ENCODE peak calls at places on chromosomes 12 and 14, in six cellular contexts. B is CD8-positive, alpha-beta T cell; N is T-helper 17 cell; T is fibroblast of lung; Y is HEK293T; S is EH. X is an unnamed sample.

GRCh38 chr14:31420013-31420318 is 384 bp downstream of the HEATR5A start:
- DNase-seq in T (no peak), B (peak), S (no peak), Y (peak), N (peak), X (no peak)

GRCh38 chr12:122894173-122895121 is 1.5 kb downstream of the VPS37B start:
- DNase-seq in Y (no peak), S (no peak), T (no peak), N (no peak), B (no peak), X (no peak)

GRCh38 chr12:58529114-58529665 is 391.1 kb downstream of the LRIG3 start:
- DNase-seq in T (peak), N (no peak), Y (no peak), S (peak), B (no peak), X (no peak)

GRCh38 chr14:74018704-74019407 is at the start of the genes BBOF1 and ENTPD5:
- DNase-seq in S (peak), B (peak), T (peak), N (peak), Y (peak), X (peak)

GRCh38 chr14:22614240-22614799 is 16.2 kb downstream of the ABHD4 start:
- DNase-seq in B (no peak), S (peak), T (peak), N (no peak), Y (peak), X (no peak)

GRCh38 chr12:57766464-57767311 is at the start of gene CYP27B1:
- DNase-seq in N (no peak), S (peak), B (no peak), T (peak), Y (no peak), X (no peak)

GRCh38 chr12:79687711-79688270 is 3.0 kb downstream of the PAWR start:
- DNase-seq in T (no peak), B (no peak), N (no peak), Y (no peak), S (peak), X (no peak)

GRCh38 chr12:117118838-117119591 is 19.8 kb upstream of the TESC start:
- DNase-seq in Y (no peak), N (no peak), B (no peak), S (no peak), T (no peak), X (no peak)

GRCh38 chr12:52260351-52261210 is 13.9 kb upstream of the KRT86 start:
- DNase-seq in S (peak), N (no peak), B (no peak), Y (peak), T (peak), X (no peak)

GRCh38 chr12:52976574-52977071 is 27.7 kb downstream of the KRT18 start:
- DNase-seq in S (peak), T (peak), B (no peak), N (no peak), Y (no peak), X (no peak)

GRCh38 chr14:103382375-103382774 is 2.8 kb upstream of the MARK3 start:
- DNase-seq in S (peak), B (no peak), Y (no peak), T (peak), N (no peak), X (no peak)